ENCODE peak calls at places on chromosomes 11 and 22, in seven cellular contexts. One of them, this sample, is unnamed.

GRCh38 chr11:9577551-9577950 is 4.1 kb downstream of the WEE1 start:
- DNase-seq in testis: no peak
- DNase-seq in astrocyte: peak; percentile 46
- DNase-seq in pancreas: no peak
- DNase-seq in IMR-90: peak; percentile 58
- DNase-seq in Peyer's patch: no peak
- DNase-seq in PC-3: no peak
- DNase-seq in this sample: peak; percentile 58

GRCh38 chr22:23913306-23913660 is 19.1 kb downstream of the MIF start:
- DNase-seq in Peyer's patch: no peak
- DNase-seq in PC-3: no peak
- DNase-seq in testis: no peak
- DNase-seq in astrocyte: no peak
- DNase-seq in pancreas: no peak
- DNase-seq in IMR-90: no peak
- DNase-seq in this sample: no peak

GRCh38 chr11:67282155-67282875 is 6.8 kb upstream of the ANKRD13D start:
- DNase-seq in astrocyte: no peak
- DNase-seq in Peyer's patch: peak; percentile 39
- DNase-seq in IMR-90: no peak
- DNase-seq in pancreas: peak; percentile 25
- DNase-seq in PC-3: no peak
- DNase-seq in testis: no peak
- DNase-seq in this sample: no peak

GRCh38 chr22:46293591-46294260 is 2.9 kb upstream of the GTSE1 start:
- DNase-seq in IMR-90: peak; percentile 53
- DNase-seq in PC-3: no peak
- DNase-seq in Peyer's patch: peak; percentile 50
- DNase-seq in pancreas: no peak
- DNase-seq in astrocyte: peak; percentile 29
- DNase-seq in testis: peak; percentile 58
- DNase-seq in this sample: no peak

GRCh38 chr22:35538801-35539321 is 1.8 kb upstream of the RASD2 start:
- DNase-seq in IMR-90: no peak
- DNase-seq in PC-3: peak; percentile 64
- DNase-seq in pancreas: peak; percentile 40
- DNase-seq in testis: no peak
- DNase-seq in Peyer's patch: no peak
- DNase-seq in astrocyte: no peak
- DNase-seq in this sample: peak; percentile 25

GRCh38 chr11:111939836-111940604 is 2.9 kb downstream of the DIXDC1 start:
- DNase-seq in astrocyte: peak; percentile 95
- DNase-seq in pancreas: no peak
- DNase-seq in testis: no peak
- DNase-seq in PC-3: peak; percentile 59
- DNase-seq in IMR-90: peak; percentile 94
- DNase-seq in Peyer's patch: no peak
- DNase-seq in this sample: peak; percentile 69

GRCh38 chr11:113363996-113364641 is 23.5 kb upstream of the ANKK1 start:
- DNase-seq in pancreas: no peak
- DNase-seq in astrocyte: no peak
- DNase-seq in PC-3: no peak
- DNase-seq in Peyer's patch: no peak
- DNase-seq in testis: no peak
- DNase-seq in IMR-90: no peak
- DNase-seq in this sample: no peak

GRCh38 chr11:1260023-1260501 is 37.2 kb downstream of the MUC5B start:
- DNase-seq in Peyer's patch: peak; percentile 63
- DNase-seq in IMR-90: no peak
- DNase-seq in PC-3: peak; percentile 48
- DNase-seq in pancreas: peak; percentile 65
- DNase-seq in astrocyte: no peak
- DNase-seq in testis: no peak
- DNase-seq in this sample: no peak

GRCh38 chr11:33475999-33476398 is 218.8 kb downstream of the HIPK3 start:
- DNase-seq in PC-3: peak; percentile 20
- DNase-seq in Peyer's patch: no peak
- DNase-seq in pancreas: peak; percentile 18
- DNase-seq in astrocyte: peak; percentile 60
- DNase-seq in IMR-90: peak; percentile 57
- DNase-seq in testis: peak; percentile 54
- DNase-seq in this sample: peak; percentile 74

GRCh38 chr11:2347449-2347848 is 29.7 kb upstream of the CD81 start:
- DNase-seq in Peyer's patch: no peak
- DNase-seq in pancreas: no peak
- DNase-seq in IMR-90: no peak
- DNase-seq in testis: no peak
- DNase-seq in astrocyte: no peak
- DNase-seq in PC-3: no peak
- DNase-seq in this sample: no peak
- H3K9me3 ChIP-seq in Peyer's patch: peaks cover 6% of the 10 kb centered on the region
- H3K9me3 ChIP-seq in pancreas: no peaks in the 10 kb centered on the region
- H3K9me3 ChIP-seq in IMR-90: peaks cover 17% of the 10 kb centered on the region
- H3K9me3 ChIP-seq in testis: no peaks in the 10 kb centered on the region
- H3K9me3 ChIP-seq in astrocyte: peaks cover 6% of the 10 kb centered on the region
- H3K9me3 ChIP-seq in PC-3: peaks cover 3% of the 10 kb centered on the region
- H3K9me3 ChIP-seq in this sample: no peaks in the 10 kb centered on the region

GRCh38 chr11:134908583-134908982 is 496.5 kb upstream of the B3GAT1 start:
- DNase-seq in testis: no peak
- DNase-seq in PC-3: no peak
- DNase-seq in Peyer's patch: no peak
- DNase-seq in astrocyte: no peak
- DNase-seq in IMR-90: no peak
- DNase-seq in pancreas: no peak
- DNase-seq in this sample: no peak
- H3K9me3 ChIP-seq in testis: no peaks in the 10 kb centered on the region
- H3K9me3 ChIP-seq in PC-3: peaks cover 10% of the 10 kb centered on the region
- H3K9me3 ChIP-seq in Peyer's patch: no peaks in the 10 kb centered on the region
- H3K9me3 ChIP-seq in astrocyte: peaks cover 3% of the 10 kb centered on the region
- H3K9me3 ChIP-seq in IMR-90: peaks cover 18% of the 10 kb centered on the region
- H3K9me3 ChIP-seq in pancreas: no peaks in the 10 kb centered on the region
- H3K9me3 ChIP-seq in this sample: peaks cover 24% of the 10 kb centered on the region

GRCh38 chr22:48579035-48579914 is 1248.4 kb downstream of the BRD1 start:
- DNase-seq in IMR-90: no peak
- DNase-seq in pancreas: no peak
- DNase-seq in PC-3: no peak
- DNase-seq in astrocyte: peak; percentile 66
- DNase-seq in Peyer's patch: no peak
- DNase-seq in testis: no peak
- DNase-seq in this sample: no peak

GRCh38 chr22:48577691-48578090 is 1250.0 kb downstream of the BRD1 start:
- DNase-seq in PC-3: no peak
- DNase-seq in testis: no peak
- DNase-seq in astrocyte: no peak
- DNase-seq in pancreas: no peak
- DNase-seq in IMR-90: no peak
- DNase-seq in Peyer's patch: no peak
- DNase-seq in this sample: no peak

GRCh38 chr22:48579915-48580279 is 1247.8 kb downstream of the BRD1 start:
- DNase-seq in pancreas: no peak
- DNase-seq in testis: no peak
- DNase-seq in IMR-90: no peak
- DNase-seq in Peyer's patch: no peak
- DNase-seq in PC-3: no peak
- DNase-seq in astrocyte: no peak
- DNase-seq in this sample: no peak

GRCh38 chr22:48577014-48577690 is 1250.5 kb downstream of the BRD1 start:
- DNase-seq in pancreas: no peak
- DNase-seq in IMR-90: no peak
- DNase-seq in astrocyte: no peak
- DNase-seq in testis: no peak
- DNase-seq in PC-3: no peak
- DNase-seq in Peyer's patch: no peak
- DNase-seq in this sample: no peak

DNA sequence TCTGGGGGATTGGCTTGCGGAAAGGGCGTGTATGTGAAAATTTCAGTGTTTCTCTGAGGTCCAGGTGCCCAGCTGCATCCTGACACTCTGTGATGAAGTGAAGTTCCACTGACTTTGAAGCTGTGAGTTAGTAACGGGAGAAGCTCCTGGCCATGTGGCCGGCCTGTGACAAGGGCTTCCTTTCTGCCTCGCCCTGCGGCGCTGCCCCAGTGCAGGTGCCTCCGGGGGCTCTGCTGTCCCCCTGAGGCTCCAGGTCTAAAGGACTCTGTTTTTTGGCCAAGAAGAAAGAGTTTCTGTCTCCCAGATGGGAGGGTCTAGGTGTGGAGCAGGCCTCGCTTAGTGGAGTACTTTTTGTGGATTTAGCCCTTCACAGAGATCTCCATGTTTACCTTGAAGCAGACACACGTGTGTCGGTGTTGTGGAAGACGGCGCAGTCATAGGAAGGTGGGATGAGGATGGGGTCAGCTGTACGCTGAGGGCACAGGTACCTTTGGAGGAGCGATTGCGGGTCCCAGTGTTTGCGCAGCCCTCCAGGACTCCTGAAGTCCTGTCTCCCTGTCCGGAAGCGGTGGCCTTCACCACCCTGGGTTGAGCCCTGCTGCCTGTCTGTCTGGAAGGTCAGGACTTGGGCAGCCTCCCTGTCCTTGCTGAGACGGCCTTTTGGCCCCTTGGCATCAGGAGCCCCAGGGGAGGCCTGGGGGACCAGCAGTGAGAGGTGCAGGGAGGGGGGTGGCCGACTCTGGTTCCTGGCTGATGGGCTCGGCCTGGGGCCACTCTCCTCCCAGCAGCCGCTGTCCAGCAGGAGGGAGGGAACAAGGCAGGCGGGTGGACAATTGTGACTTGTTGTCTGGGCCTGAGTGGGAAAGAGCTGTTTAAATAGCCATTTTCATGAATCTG is 1249.3 kb downstream of the BRD1 start:
- DNase-seq in IMR-90: no peak
- DNase-seq in pancreas: no peak
- DNase-seq in testis: no peak
- DNase-seq in astrocyte: no peak
- DNase-seq in Peyer's patch: no peak
- DNase-seq in PC-3: no peak
- DNase-seq in this sample: no peak
- H3K9me3 ChIP-seq in IMR-90: peaks cover 9% of the 10 kb centered on the region
- H3K9me3 ChIP-seq in pancreas: no peaks in the 10 kb centered on the region
- H3K9me3 ChIP-seq in testis: no peaks in the 10 kb centered on the region
- H3K9me3 ChIP-seq in astrocyte: no peaks in the 10 kb centered on the region
- H3K9me3 ChIP-seq in Peyer's patch: no peaks in the 10 kb centered on the region
- H3K9me3 ChIP-seq in PC-3: no peaks in the 10 kb centered on the region
- H3K9me3 ChIP-seq in this sample: peaks cover 26% of the 10 kb centered on the region

DNA sequence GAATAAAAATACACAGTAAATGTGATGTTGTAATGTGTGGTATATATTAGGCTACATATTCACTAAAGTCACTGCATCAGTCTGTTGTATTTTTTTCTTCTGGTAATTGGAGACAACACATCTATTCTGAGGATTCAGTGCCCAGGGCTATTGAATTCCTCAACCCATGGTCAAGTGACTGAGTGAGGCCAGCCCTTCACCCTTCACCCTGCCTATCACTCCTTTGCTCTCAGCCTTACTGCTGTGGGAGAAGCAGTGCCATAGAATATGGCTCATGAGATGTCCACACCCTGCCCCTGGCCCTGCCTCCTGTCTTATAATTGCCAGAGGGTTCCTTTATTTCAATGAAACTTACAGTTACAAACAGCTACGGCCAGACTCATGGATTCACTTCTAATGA is 295.6 kb downstream of the NTM start:
- DNase-seq in pancreas: no peak
- DNase-seq in astrocyte: no peak
- DNase-seq in testis: no peak
- DNase-seq in PC-3: no peak
- DNase-seq in Peyer's patch: no peak
- DNase-seq in IMR-90: no peak
- DNase-seq in this sample: no peak
- H3K9me3 ChIP-seq in pancreas: no peaks in the 10 kb centered on the region
- H3K9me3 ChIP-seq in astrocyte: no peaks in the 10 kb centered on the region
- H3K9me3 ChIP-seq in testis: no peaks in the 10 kb centered on the region
- H3K9me3 ChIP-seq in PC-3: no peaks in the 10 kb centered on the region
- H3K9me3 ChIP-seq in Peyer's patch: no peaks in the 10 kb centered on the region
- H3K9me3 ChIP-seq in IMR-90: no peaks in the 10 kb centered on the region
- H3K9me3 ChIP-seq in this sample: no peaks in the 10 kb centered on the region

This sample was measured in mammary epithelial cell.